ENCODE peak calls at places on chromosomes 12 and 14, in nine cellular contexts. One of them, this sample, is unnamed.

GRCh38 chr12:109827566-109828550 is 5.3 kb downstream of the TRPV4 start:
- DNase-seq in fibroblast of lung: no peak
- DNase-seq in cardiac muscle cell: peak
- DNase-seq in AG04449: no peak
- DNase-seq in GM23338: no peak
- DNase-seq in stomach: peak
- DNase-seq in fibroblast of the aortic adventitia: no peak
- DNase-seq in neural progenitor cell: no peak
- DNase-seq in transverse colon: peak
- DNase-seq in this sample: no peak

GRCh38 chr14:60859525-60859924 is 121.4 kb downstream of the TRMT5 start:
- DNase-seq in fibroblast of lung: no peak
- DNase-seq in cardiac muscle cell: no peak
- DNase-seq in AG04449: no peak
- DNase-seq in GM23338: no peak
- DNase-seq in stomach: no peak
- DNase-seq in fibroblast of the aortic adventitia: no peak
- DNase-seq in neural progenitor cell: no peak
- DNase-seq in transverse colon: no peak
- DNase-seq in this sample: no peak

GRCh38 chr14:72783741-72784140 is 110.2 kb downstream of the DPF3 start:
- DNase-seq in fibroblast of lung: no peak
- DNase-seq in cardiac muscle cell: no peak
- DNase-seq in AG04449: no peak
- DNase-seq in GM23338: no peak
- DNase-seq in stomach: no peak
- DNase-seq in fibroblast of the aortic adventitia: no peak
- DNase-seq in neural progenitor cell: no peak
- DNase-seq in transverse colon: no peak
- DNase-seq in this sample: no peak

GRCh38 chr12:102642199-102642598 is 161.8 kb upstream of the IGF1 start:
- DNase-seq in fibroblast of lung: no peak
- DNase-seq in cardiac muscle cell: peak
- DNase-seq in AG04449: no peak
- DNase-seq in GM23338: no peak
- DNase-seq in stomach: no peak
- DNase-seq in fibroblast of the aortic adventitia: no peak
- DNase-seq in neural progenitor cell: no peak
- DNase-seq in transverse colon: no peak
- DNase-seq in this sample: no peak

GRCh38 chr12:56836317-56836716 is 73.2 kb downstream of the HSD17B6 start:
- DNase-seq in fibroblast of lung: peak
- DNase-seq in cardiac muscle cell: peak
- DNase-seq in AG04449: no peak
- DNase-seq in GM23338: no peak
- DNase-seq in stomach: no peak
- DNase-seq in fibroblast of the aortic adventitia: peak
- DNase-seq in neural progenitor cell: no peak
- DNase-seq in transverse colon: peak
- DNase-seq in this sample: peak

GRCh38 chr12:40446385-40446784 is 221.6 kb downstream of the LRRK2 start:
- DNase-seq in fibroblast of lung: no peak
- DNase-seq in cardiac muscle cell: no peak
- DNase-seq in AG04449: no peak
- DNase-seq in GM23338: peak
- DNase-seq in stomach: no peak
- DNase-seq in fibroblast of the aortic adventitia: peak
- DNase-seq in neural progenitor cell: peak
- DNase-seq in transverse colon: no peak
- DNase-seq in this sample: peak

GRCh38 chr14:102622262-102622885 is 29.9 kb downstream of the RCOR1 start:
- DNase-seq in fibroblast of lung: no peak
- DNase-seq in cardiac muscle cell: peak
- DNase-seq in AG04449: no peak
- DNase-seq in GM23338: peak
- DNase-seq in stomach: no peak
- DNase-seq in fibroblast of the aortic adventitia: no peak
- DNase-seq in neural progenitor cell: peak
- DNase-seq in transverse colon: peak
- DNase-seq in this sample: no peak

GRCh38 chr14:65332141-65332871 is 80.2 kb upstream of the FUT8 start:
- DNase-seq in fibroblast of lung: no peak
- DNase-seq in cardiac muscle cell: no peak
- DNase-seq in AG04449: no peak
- DNase-seq in GM23338: no peak
- DNase-seq in stomach: no peak
- DNase-seq in fibroblast of the aortic adventitia: no peak
- DNase-seq in neural progenitor cell: no peak
- DNase-seq in transverse colon: no peak
- DNase-seq in this sample: no peak

GRCh38 chr12:50514526-50515276 is 9.9 kb downstream of the DIP2B start:
- DNase-seq in fibroblast of lung: no peak
- DNase-seq in cardiac muscle cell: no peak
- DNase-seq in AG04449: no peak
- DNase-seq in GM23338: no peak
- DNase-seq in stomach: no peak
- DNase-seq in fibroblast of the aortic adventitia: no peak
- DNase-seq in neural progenitor cell: no peak
- DNase-seq in transverse colon: no peak
- DNase-seq in this sample: no peak

GRCh38 chr14:56133547-56133946 is 15.3 kb downstream of the PELI2 start:
- DNase-seq in fibroblast of lung: no peak
- DNase-seq in cardiac muscle cell: no peak
- DNase-seq in AG04449: no peak
- DNase-seq in GM23338: peak
- DNase-seq in stomach: no peak
- DNase-seq in fibroblast of the aortic adventitia: no peak
- DNase-seq in neural progenitor cell: peak
- DNase-seq in transverse colon: no peak
- DNase-seq in this sample: no peak

DNA sequence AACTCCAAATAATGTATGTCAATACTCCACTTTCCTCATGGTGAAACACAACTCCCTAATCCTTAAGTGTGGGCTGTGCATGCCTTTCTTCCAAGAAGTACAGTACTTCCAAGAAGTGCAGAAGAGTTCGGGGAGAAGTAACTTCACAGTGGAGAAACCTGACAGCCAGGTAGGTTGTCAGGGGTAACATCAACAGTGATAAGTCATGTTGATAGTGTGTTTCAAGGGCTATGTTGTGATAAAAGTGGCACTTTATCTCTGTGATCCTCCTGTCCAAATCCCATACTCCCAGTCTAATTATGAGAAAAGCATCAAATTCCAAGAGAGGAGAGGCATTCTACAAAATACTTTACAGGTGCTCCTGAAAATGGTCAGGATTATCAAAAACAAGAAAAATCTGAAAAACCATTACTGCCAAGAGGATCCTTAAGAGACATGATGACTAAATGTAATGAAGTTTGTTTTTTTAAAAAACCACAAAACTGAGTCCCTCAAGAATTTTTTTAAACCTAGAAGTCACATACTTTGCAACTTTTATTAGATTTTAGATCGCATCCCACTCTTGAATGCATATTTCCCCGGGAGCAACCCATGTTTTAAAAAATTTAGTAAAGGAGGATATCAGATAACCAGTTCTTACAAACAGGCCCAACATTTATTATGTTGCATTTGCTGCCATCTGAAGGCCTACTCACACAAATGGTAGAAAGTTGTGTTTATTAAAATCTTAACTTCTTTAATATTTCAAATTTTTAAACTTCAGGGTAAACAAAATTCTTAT is 44.5 kb upstream of the CCT2 start:
- DNase-seq in fibroblast of lung: peak
- DNase-seq in cardiac muscle cell: peak
- DNase-seq in AG04449: no peak
- DNase-seq in GM23338: no peak
- DNase-seq in stomach: no peak
- DNase-seq in fibroblast of the aortic adventitia: peak
- DNase-seq in neural progenitor cell: no peak
- DNase-seq in transverse colon: no peak
- DNase-seq in this sample: peak
- TF ChIP-seq CTCF in fibroblast of lung: peak
- TF ChIP-seq CTCF in cardiac muscle cell: no peak
- TF ChIP-seq CTCF in AG04449: no peak
- TF ChIP-seq CTCF in GM23338: no peak
- TF ChIP-seq CTCF in stomach: no peak
- TF ChIP-seq CTCF in fibroblast of the aortic adventitia: no peak
- TF ChIP-seq CTCF in neural progenitor cell: no peak
- TF ChIP-seq CTCF in transverse colon: no peak
- TF ChIP-seq CTCF in this sample: no peak

GRCh38 chr12:120239776-120240494 is 25.6 kb downstream of the PXN start:
- DNase-seq in fibroblast of lung: no peak
- DNase-seq in cardiac muscle cell: no peak
- DNase-seq in AG04449: no peak
- DNase-seq in GM23338: no peak
- DNase-seq in stomach: no peak
- DNase-seq in fibroblast of the aortic adventitia: no peak
- DNase-seq in neural progenitor cell: no peak
- DNase-seq in transverse colon: no peak
- DNase-seq in this sample: no peak

GRCh38 chr12:120238839-120239445 is 26.6 kb downstream of the PXN start:
- DNase-seq in fibroblast of lung: no peak
- DNase-seq in cardiac muscle cell: no peak
- DNase-seq in AG04449: no peak
- DNase-seq in GM23338: no peak
- DNase-seq in stomach: no peak
- DNase-seq in fibroblast of the aortic adventitia: no peak
- DNase-seq in neural progenitor cell: no peak
- DNase-seq in transverse colon: no peak
- DNase-seq in this sample: no peak

GRCh38 chr12:120240495-120240833 is 25.1 kb downstream of the PXN start:
- DNase-seq in fibroblast of lung: no peak
- DNase-seq in cardiac muscle cell: no peak
- DNase-seq in AG04449: no peak
- DNase-seq in GM23338: no peak
- DNase-seq in stomach: no peak
- DNase-seq in fibroblast of the aortic adventitia: no peak
- DNase-seq in neural progenitor cell: no peak
- DNase-seq in transverse colon: no peak
- DNase-seq in this sample: no peak

GRCh38 chr12:120236124-120236398 is 29.5 kb downstream of the PXN start:
- DNase-seq in fibroblast of lung: no peak
- DNase-seq in cardiac muscle cell: no peak
- DNase-seq in AG04449: no peak
- DNase-seq in GM23338: no peak
- DNase-seq in stomach: no peak
- DNase-seq in fibroblast of the aortic adventitia: no peak
- DNase-seq in neural progenitor cell: no peak
- DNase-seq in transverse colon: no peak
- DNase-seq in this sample: no peak

GRCh38 chr12:120238224-120238616 is 27.3 kb downstream of the PXN start:
- DNase-seq in fibroblast of lung: no peak
- DNase-seq in cardiac muscle cell: no peak
- DNase-seq in AG04449: no peak
- DNase-seq in GM23338: no peak
- DNase-seq in stomach: no peak
- DNase-seq in fibroblast of the aortic adventitia: no peak
- DNase-seq in neural progenitor cell: no peak
- DNase-seq in transverse colon: no peak
- DNase-seq in this sample: no peak
- H3K4me3 ChIP-seq in fibroblast of lung: no peak
- H3K4me3 ChIP-seq in cardiac muscle cell: no peak
- H3K4me3 ChIP-seq in AG04449: no peak
- H3K4me3 ChIP-seq in GM23338: no peak
- H3K4me3 ChIP-seq in stomach: no peak
- H3K4me3 ChIP-seq in fibroblast of the aortic adventitia: no peak
- H3K4me3 ChIP-seq in neural progenitor cell: no peak
- H3K4me3 ChIP-seq in transverse colon: no peak
- H3K4me3 ChIP-seq in this sample: no peak

GRCh38 chr14:76956253-76957090 is 72.0 kb downstream of the IRF2BPL start:
- DNase-seq in fibroblast of lung: peak
- DNase-seq in cardiac muscle cell: peak
- DNase-seq in AG04449: peak
- DNase-seq in GM23338: peak
- DNase-seq in stomach: peak
- DNase-seq in fibroblast of the aortic adventitia: peak
- DNase-seq in neural progenitor cell: peak
- DNase-seq in transverse colon: peak
- DNase-seq in this sample: peak
- TF ChIP-seq CTCF in fibroblast of lung: no peak
- TF ChIP-seq CTCF in cardiac muscle cell: peak
- TF ChIP-seq CTCF in AG04449: peak
- TF ChIP-seq CTCF in GM23338: peak
- TF ChIP-seq CTCF in stomach: no peak
- TF ChIP-seq CTCF in fibroblast of the aortic adventitia: no peak
- TF ChIP-seq CTCF in neural progenitor cell: no peak
- TF ChIP-seq CTCF in transverse colon: peak
- TF ChIP-seq CTCF in this sample: no peak

GRCh38 chr14:49583629-49584028 is 2.6 kb downstream of the RPS29 start:
- DNase-seq in fibroblast of lung: peak
- DNase-seq in cardiac muscle cell: no peak
- DNase-seq in AG04449: no peak
- DNase-seq in GM23338: no peak
- DNase-seq in stomach: no peak
- DNase-seq in fibroblast of the aortic adventitia: no peak
- DNase-seq in neural progenitor cell: no peak
- DNase-seq in transverse colon: no peak
- DNase-seq in this sample: no peak
- H3K4me3 ChIP-seq in fibroblast of lung: peak
- H3K4me3 ChIP-seq in cardiac muscle cell: no peak
- H3K4me3 ChIP-seq in AG04449: no peak
- H3K4me3 ChIP-seq in GM23338: peak
- H3K4me3 ChIP-seq in stomach: peak
- H3K4me3 ChIP-seq in fibroblast of the aortic adventitia: no peak
- H3K4me3 ChIP-seq in neural progenitor cell: peak
- H3K4me3 ChIP-seq in transverse colon: no peak
- H3K4me3 ChIP-seq in this sample: no peak

GRCh38 chr14:21997300-21997699 is 323.7 kb upstream of the OR4E1 start:
- DNase-seq in fibroblast of lung: no peak
- DNase-seq in cardiac muscle cell: peak
- DNase-seq in AG04449: no peak
- DNase-seq in GM23338: peak
- DNase-seq in stomach: no peak
- DNase-seq in fibroblast of the aortic adventitia: no peak
- DNase-seq in neural progenitor cell: peak
- DNase-seq in transverse colon: no peak
- DNase-seq in this sample: no peak
- TF ChIP-seq CTCF in fibroblast of lung: peak
- TF ChIP-seq CTCF in cardiac muscle cell: peak
- TF ChIP-seq CTCF in AG04449: no peak
- TF ChIP-seq CTCF in GM23338: peak
- TF ChIP-seq CTCF in stomach: no peak
- TF ChIP-seq CTCF in fibroblast of the aortic adventitia: no peak
- TF ChIP-seq CTCF in neural progenitor cell: peak
- TF ChIP-seq CTCF in transverse colon: no peak
- TF ChIP-seq CTCF in this sample: peak

This sample was measured in astrocyte of the spinal cord.